ENCODE peak calls at places on chromosomes 1 and 21, in four cellular contexts. K is mesendoderm, Z is H9, O is H1. J is an unnamed sample.
A peak's percentile ranks its signal among the peaks of the same experiment; 100 is the strongest.

GRCh38 chr1:195608883-195609282 is 999.4 kb downstream of the KCNT2 start:
- DNase-seq in K (peak; percentile 32), Z (no peak), O (no peak), J (no peak)

GRCh38 chr1:10578070-10578469 is 103.3 kb downstream of the PEX14 start:
- DNase-seq in K (peak; percentile 69), Z (no peak), O (no peak), J (no peak)

GRCh38 chr1:32893198-32894018 is 7.1 kb downstream of the HPCA start:
- DNase-seq in K (peak; percentile 75), Z (peak; percentile 73), O (peak; percentile 83), J (peak; percentile 20)

GRCh38 chr1:20093940-20094391 is 24.0 kb downstream of the PLA2G5 start:
- DNase-seq in K (no peak), Z (no peak), O (no peak), J (no peak)

GRCh38 chr21:44701023-44701400 is 4.0 kb downstream of the KRTAP10-12 start:
- DNase-seq in K (no peak), Z (no peak), O (no peak), J (no peak)

GRCh38 chr1:75932304-75932703 is at the start of gene ASB17:
- DNase-seq in K (no peak), Z (no peak), O (no peak), J (no peak)

GRCh38 chr21:36504067-36505058 is 24.4 kb upstream of the CLDN14 start:
- DNase-seq in K (peak; percentile 33), Z (no peak), O (no peak), J (peak; percentile 68)

GRCh38 chr1:234956821-234957329 is 171.8 kb downstream of the TOMM20 start:
- DNase-seq in K (peak; percentile 63), Z (no peak), O (no peak), J (no peak)

GRCh38 chr1:213327318-213327667 is 276.3 kb downstream of the RPS6KC1 start:
- DNase-seq in K (peak; percentile 66), Z (no peak), O (no peak), J (peak; percentile 86)

GRCh38 chr21:36697473-36698159 is 1.3 kb upstream of the SIM2 start:
- DNase-seq in K (peak; percentile 80), Z (peak; percentile 76), O (peak; percentile 78), J (no peak)

GRCh38 chr1:93350322-93350721 is 4.6 kb downstream of the DR1 start:
- DNase-seq in K (no peak), Z (no peak), O (no peak), J (no peak)

GRCh38 chr21:28294046-28294445 is 698.6 kb downstream of the LTN1 start:
- DNase-seq in K (no peak), Z (no peak), O (no peak), J (peak; percentile 72)

GRCh38 chr1:19762175-19762779 is 37.4 kb downstream of the TMCO4 start:
- DNase-seq in K (peak; percentile 46), Z (peak; percentile 61), O (peak; percentile 84), J (peak; percentile 23)

GRCh38 chr1:23581219-23581618 is 21.9 kb upstream of the ID3 start:
- DNase-seq in K (no peak), Z (no peak), O (no peak), J (peak; percentile 96)

GRCh38 chr1:117670996-117671780 is 65.3 kb downstream of the TENT5C start:
- DNase-seq in K (no peak), Z (peak; percentile 15), O (no peak), J (no peak)

GRCh38 chr1:39268112-39268581 is 63.7 kb downstream of the MACF1 start:
- DNase-seq in K (peak; percentile 72), Z (peak; percentile 41), O (no peak), J (peak; percentile 90)

GRCh38 chr1:221961532-221962292 is 219.8 kb upstream of the DUSP10 start:
- DNase-seq in K (peak; percentile 40), Z (no peak), O (no peak), J (peak; percentile 61)

GRCh38 chr1:86503477-86504129 is 34.9 kb downstream of the CLCA1 start:
- DNase-seq in K (peak; percentile 55), Z (peak; percentile 74), O (peak; percentile 62), J (peak; percentile 18)

GRCh38 chr1:218266356-218266755 is 18.7 kb upstream of the RRP15 start:
- DNase-seq in K (no peak), Z (no peak), O (no peak), J (peak; percentile 8)

GRCh38 chr1:232788235-232788872 is 16.9 kb upstream of the MAP10 start:
- DNase-seq in K (no peak), Z (no peak), O (no peak), J (no peak)

GRCh38 chr1:232793944-232794343 is 11.3 kb upstream of the MAP10 start:
- DNase-seq in K (no peak), Z (no peak), O (no peak), J (peak; percentile 74)

GRCh38 chr1:232786845-232787455 is 18.3 kb upstream of the MAP10 start:
- DNase-seq in K (no peak), Z (no peak), O (no peak), J (no peak)

GRCh38 chr1:232792949-232793348 is 12.3 kb upstream of the MAP10 start:
- DNase-seq in K (no peak), Z (no peak), O (no peak), J (no peak)

DNA sequence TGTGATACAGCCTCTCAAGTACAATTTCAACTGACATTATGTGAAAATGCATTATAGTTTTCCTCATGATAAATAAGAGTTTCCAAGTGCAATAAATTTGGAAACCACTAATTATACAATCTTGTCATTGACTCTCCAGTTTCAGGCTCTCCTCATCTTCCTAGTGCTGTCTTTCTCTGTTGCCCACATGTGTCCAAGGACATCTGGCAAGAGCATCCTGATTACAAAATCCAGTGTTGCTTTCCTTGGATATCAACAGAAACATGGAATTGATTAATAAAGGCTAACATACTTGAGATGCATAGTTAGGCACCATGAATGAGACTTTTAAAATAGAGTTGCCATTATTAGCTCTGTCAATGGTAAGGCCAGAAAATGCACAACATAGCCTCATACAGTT is 15.6 kb upstream of the MAP10 start:
- DNase-seq in K (no peak), Z (no peak), O (no peak), J (no peak)
- H4K5ac ChIP-seq in K (no peak overlapping the region), Z (no peak overlapping the region), O (no peak overlapping the region), J (no peak overlapping the region)

DNA sequence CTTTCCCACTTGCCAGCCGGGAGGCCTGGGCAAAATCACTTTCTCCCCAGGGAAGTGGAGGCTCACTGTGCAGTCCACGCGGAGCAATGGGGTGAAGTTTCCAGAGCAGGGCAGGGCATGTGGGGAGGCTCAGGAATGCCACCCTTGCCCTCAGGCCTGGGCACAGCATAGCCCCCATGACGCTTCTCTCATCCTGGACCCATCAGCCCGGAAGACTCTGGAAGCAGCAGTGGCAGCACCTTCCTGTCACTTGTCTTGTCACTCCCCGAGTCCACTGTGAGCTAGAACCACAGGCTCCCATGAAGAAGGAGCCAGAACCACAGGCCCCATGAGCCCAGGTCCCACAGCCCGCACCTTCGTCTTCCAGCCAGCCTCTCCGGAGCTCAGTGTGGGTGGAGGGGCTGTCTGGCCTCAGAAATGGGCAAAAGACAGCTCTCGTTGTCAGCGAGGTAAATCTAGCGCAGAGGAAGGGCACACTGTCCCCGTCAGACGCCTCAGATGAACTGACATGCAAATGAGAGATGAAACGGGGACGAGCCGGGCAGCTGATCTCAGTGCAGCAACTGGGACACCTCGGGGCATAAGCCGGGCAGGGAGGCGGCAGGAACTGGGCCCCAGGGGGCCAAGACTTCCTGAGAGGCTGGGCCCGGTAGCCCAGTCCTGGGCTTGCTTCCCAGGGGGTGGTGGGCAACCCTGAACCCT is 6.1 kb downstream of the PDE9A start:
- DNase-seq in K (no peak), Z (no peak), O (no peak), J (no peak)
- H2BK5ac ChIP-seq in K (no peak overlapping the region), Z (no peak overlapping the region), O (no peak overlapping the region), J (no peak overlapping the region)

DNA sequence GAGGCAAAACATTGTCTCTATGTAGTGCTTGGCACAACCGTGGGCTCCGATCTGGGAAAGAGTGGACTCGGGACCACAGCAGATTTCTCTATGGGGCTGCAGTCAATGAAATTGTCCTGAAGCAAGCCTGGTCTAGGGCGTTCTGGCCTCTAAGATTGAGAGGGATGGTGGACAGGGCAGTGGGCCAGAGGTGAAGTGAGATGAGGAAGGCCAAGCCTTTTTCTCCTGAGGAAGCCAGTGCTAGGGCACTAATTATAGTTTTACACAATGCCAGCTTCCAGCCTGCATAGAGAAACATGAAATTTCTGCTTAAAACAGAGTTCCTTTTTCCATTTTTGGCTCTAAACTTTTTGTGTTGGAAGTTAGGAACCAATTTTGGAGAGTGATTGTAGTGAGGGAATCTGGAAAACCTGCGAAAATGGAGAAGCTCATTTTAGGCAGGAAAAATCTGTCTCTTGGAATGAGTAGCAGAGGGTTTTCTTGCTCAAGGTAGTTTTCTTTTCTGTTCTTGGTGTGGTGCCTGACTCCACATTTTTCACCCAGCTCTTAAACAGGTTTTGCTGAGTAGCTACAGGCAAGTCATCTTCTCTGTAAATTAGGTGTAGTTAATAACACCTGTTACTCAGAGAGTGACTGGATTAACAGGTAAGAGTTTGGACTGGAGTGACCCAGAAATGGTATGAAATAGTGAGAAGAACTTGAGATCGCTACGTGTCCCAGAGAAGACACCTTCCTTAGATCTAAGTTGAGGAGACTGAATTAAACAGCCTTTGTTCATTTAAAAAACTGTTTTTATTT is 22.1 kb downstream of the UCK2 start:
- DNase-seq in K (no peak), Z (no peak), O (no peak), J (no peak)
- H3K23ac ChIP-seq in K (no peak overlapping the region), Z (no peak overlapping the region), O (no peak overlapping the region), J (no peak overlapping the region)

GRCh38 chr1:3890389-3891328 is 9.4 kb downstream of the C1orf174 start:
- DNase-seq in K (no peak), Z (no peak), O (no peak), J (no peak)
- H4K5ac ChIP-seq in K (no peak overlapping the region), Z (no peak overlapping the region), O (no peak overlapping the region), J (no peak overlapping the region)

GRCh38 chr1:45499415-45499769 is 481 bp downstream of the CCDC163 start:
- DNase-seq in K (peak; percentile 34), Z (no peak), O (no peak), J (no peak)
- H2BK5ac ChIP-seq in K (peak overlapping the region; percentile 20), Z (no peak overlapping the region), O (peak overlapping the region; percentile 83), J (no peak overlapping the region)

GRCh38 chr1:4331371-4332163 is 322.8 kb upstream of the AJAP1 start:
- DNase-seq in K (no peak), Z (no peak), O (no peak), J (no peak)
- H3K23ac ChIP-seq in K (no peak overlapping the region), Z (peak overlapping the region; percentile 98), O (no peak overlapping the region), J (no peak overlapping the region)

GRCh38 chr1:180633092-180634045 is 1.5 kb downstream of the XPR1 start:
- DNase-seq in K (no peak), Z (no peak), O (no peak), J (peak; percentile 57)
- H4K5ac ChIP-seq in K (no peak overlapping the region), Z (no peak overlapping the region), O (no peak overlapping the region), J (no peak overlapping the region)

J was measured in IMR-90.